ENCODE peak calls at places on chromosome 12, in nine cellular contexts. J is lung; F is dorsolateral prefrontal cortex; Q is CD8-positive, alpha-beta T cell; N is fibroblast of mammary gland; K is IMR-90; X is lower leg skin; Y is stomach; R is NB4. H is an unnamed sample.

GRCh38 chr12:66708704-66709443 is 30.0 kb upstream of the GRIP1 start:
- DNase-seq in J (no peak), F (no peak), Q (no peak), N (peak; percentile 8), K (peak; percentile 5), X (no peak), Y (no peak), R (peak; percentile 35), H (no peak)

GRCh38 chr12:10503460-10503859 is 2.2 kb upstream of the EIF2S3B start:
- DNase-seq in J (no peak), F (no peak), Q (no peak), N (no peak), K (no peak), X (no peak), Y (no peak), R (no peak), H (no peak)

GRCh38 chr12:119693511-119693910 is 25.6 kb downstream of the PRKAB1 start:
- DNase-seq in J (no peak), F (no peak), Q (no peak), N (peak; percentile 27), K (no peak), X (no peak), Y (no peak), R (no peak), H (peak; percentile 15)

GRCh38 chr12:115810166-115810565 is 467.3 kb downstream of the MED13L start:
- DNase-seq in J (no peak), F (no peak), Q (no peak), N (peak; percentile 8), K (no peak), X (no peak), Y (no peak), R (no peak), H (no peak)

GRCh38 chr12:89544730-89545184 is 18.9 kb upstream of the POC1B start:
- DNase-seq in J (peak; percentile 49), F (peak; percentile 80), Q (no peak), N (peak; percentile 36), K (no peak), X (no peak), Y (peak; percentile 77), R (no peak), H (peak; percentile 29)

GRCh38 chr12:26121841-26122680 is 2.8 kb downstream of the BHLHE41 start:
- DNase-seq in J (no peak), F (no peak), Q (peak; percentile 22), N (peak; percentile 15), K (peak; percentile 34), X (no peak), Y (no peak), R (peak; percentile 92), H (peak; percentile 68)

GRCh38 chr12:2161478-2161877 is 108.7 kb downstream of the CACNA1C start:
- DNase-seq in J (no peak), F (peak; percentile 28), Q (no peak), N (peak; percentile 84), K (no peak), X (peak; percentile 70), Y (peak; percentile 46), R (no peak), H (peak; percentile 92)

GRCh38 chr12:3529281-3529680 is 38.3 kb downstream of the PRMT8 start:
- DNase-seq in J (no peak), F (no peak), Q (no peak), N (no peak), K (no peak), X (no peak), Y (no peak), R (no peak), H (no peak)

GRCh38 chr12:80183939-80184338 is 84.6 kb downstream of the OTOGL start:
- DNase-seq in J (no peak), F (no peak), Q (no peak), N (no peak), K (peak; percentile 22), X (no peak), Y (no peak), R (no peak), H (no peak)

GRCh38 chr12:6699989-6700645 is 498 bp downstream of the PIANP start:
- DNase-seq in J (no peak), F (peak; percentile 47), Q (no peak), N (no peak), K (no peak), X (no peak), Y (no peak), R (no peak), H (no peak)

GRCh38 chr12:56084958-56085543 is 5.1 kb downstream of the ERBB3 start:
- DNase-seq in J (no peak), F (no peak), Q (no peak), N (peak; percentile 21), K (no peak), X (no peak), Y (peak; percentile 46), R (peak; percentile 73), H (no peak)

GRCh38 chr12:114013601-114014345 is 47.6 kb upstream of the RBM19 start:
- DNase-seq in J (no peak), F (no peak), Q (no peak), N (peak; percentile 73), K (peak; percentile 37), X (no peak), Y (no peak), R (peak; percentile 59), H (no peak)

GRCh38 chr12:58346032-58346632 is 404.8 kb downstream of the ATP23 start:
- DNase-seq in J (no peak), F (no peak), Q (no peak), N (peak; percentile 64), K (peak; percentile 62), X (no peak), Y (no peak), R (peak; percentile 43), H (no peak)

GRCh38 chr12:2581293-2582045 is 213.3 kb upstream of the FKBP4 start:
- DNase-seq in J (no peak), F (no peak), Q (no peak), N (no peak), K (no peak), X (no peak), Y (no peak), R (no peak), H (no peak)

GRCh38 chr12:63045020-63045860 is 105.8 kb downstream of the AVPR1A start:
- DNase-seq in J (no peak), F (no peak), Q (no peak), N (peak; percentile 1), K (peak; percentile 56), X (no peak), Y (no peak), R (no peak), H (no peak)

DNA sequence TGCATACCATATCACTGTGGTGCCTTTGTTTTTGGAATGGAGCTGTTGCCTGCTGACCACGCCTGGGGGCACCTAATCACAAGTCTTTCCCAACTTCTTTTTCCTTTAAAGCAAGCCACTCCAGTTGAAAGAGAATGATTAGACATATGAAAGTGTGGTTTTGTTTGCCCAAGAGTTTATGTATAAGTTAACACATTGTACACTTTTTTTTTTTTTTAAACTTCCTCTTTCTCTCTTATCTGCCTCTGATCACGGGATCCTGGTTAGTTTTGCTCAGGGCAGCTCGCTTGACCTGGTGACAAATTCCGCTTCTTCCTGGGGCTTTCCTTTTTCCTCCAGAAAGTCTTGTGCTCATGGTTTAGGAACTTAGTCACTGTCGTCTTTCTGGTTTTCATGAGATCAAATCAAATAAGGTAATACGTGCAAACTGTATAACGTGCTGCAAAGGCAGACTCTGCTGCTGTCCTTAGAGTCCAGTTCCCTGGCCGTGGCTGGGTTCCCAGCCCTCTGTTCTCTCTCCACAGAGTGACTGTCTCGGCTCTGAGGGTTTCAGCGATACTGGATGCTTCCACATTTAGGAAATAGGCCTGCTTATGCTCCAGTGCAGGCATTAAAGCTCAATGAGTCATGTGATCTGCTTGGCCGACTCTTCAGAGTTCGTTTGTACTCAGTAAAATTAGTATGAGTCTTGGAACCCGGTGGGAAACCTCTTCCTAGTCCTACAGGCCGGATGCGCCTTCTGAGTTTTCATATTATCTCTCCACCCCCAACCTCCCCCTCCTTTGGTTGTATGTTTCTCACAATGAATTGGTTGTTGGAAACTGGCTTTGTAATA is 15.2 kb downstream of the RASSF3 start:
- DNase-seq in J (peak; percentile 61), F (no peak), Q (peak; percentile 27), N (peak; percentile 89), K (peak; percentile 94), X (peak; percentile 43), Y (peak; percentile 47), R (peak; percentile 94), H (peak; percentile 79)
- H3K4me3 ChIP-seq in J (no peak overlapping the region), F (peak overlapping the region; percentile 40), Q (peak overlapping the region; percentile 19), N (peak overlapping the region; percentile 25), K (peak overlapping the region; percentile 27), X (no peak overlapping the region), Y (peak overlapping the region; percentile 18), R (peak overlapping the region; percentile 55), H (peak overlapping the region; percentile 34)

DNA sequence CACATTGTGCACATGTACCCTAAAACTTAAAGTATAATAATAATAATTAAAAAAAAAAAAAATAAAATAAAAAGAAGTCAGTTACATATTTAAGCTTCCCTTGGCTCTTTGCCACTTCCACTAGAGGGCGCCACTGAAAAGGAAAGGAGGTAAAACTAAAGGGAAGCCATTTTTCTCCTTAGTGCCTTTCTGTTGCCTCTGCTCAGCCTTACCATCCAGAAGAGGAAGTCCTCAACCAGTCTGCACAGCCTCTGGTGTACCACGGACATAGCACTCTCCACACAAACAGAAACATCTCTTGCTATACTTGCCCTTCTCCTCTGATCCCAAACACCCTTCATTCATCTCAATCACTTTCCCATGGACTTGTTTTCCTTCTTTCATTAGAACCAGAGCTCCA is 169.0 kb upstream of the EEA1 start:
- DNase-seq in J (peak; percentile 77), F (no peak), Q (peak; percentile 69), N (peak; percentile 57), K (peak; percentile 35), X (peak; percentile 55), Y (peak; percentile 72), R (peak; percentile 96), H (peak; percentile 71)
- TF ChIP-seq CTCF in J (no peak), F (peak; percentile 30), Q (peak; percentile 65), N (peak; percentile 49), K (peak; percentile 42), X (no peak), Y (no peak), R (peak; percentile 72), H (peak; percentile 20)

GRCh38 chr12:112096070-112096469 is 12.5 kb downstream of the NAA25 start:
- DNase-seq in J (no peak), F (no peak), Q (no peak), N (no peak), K (no peak), X (no peak), Y (no peak), R (peak; percentile 35), H (no peak)
- H3K4me3 ChIP-seq in J (no peak overlapping the region), F (no peak overlapping the region), Q (no peak overlapping the region), N (no peak overlapping the region), K (no peak overlapping the region), X (no peak overlapping the region), Y (no peak overlapping the region), R (no peak overlapping the region), H (no peak overlapping the region)

DNA sequence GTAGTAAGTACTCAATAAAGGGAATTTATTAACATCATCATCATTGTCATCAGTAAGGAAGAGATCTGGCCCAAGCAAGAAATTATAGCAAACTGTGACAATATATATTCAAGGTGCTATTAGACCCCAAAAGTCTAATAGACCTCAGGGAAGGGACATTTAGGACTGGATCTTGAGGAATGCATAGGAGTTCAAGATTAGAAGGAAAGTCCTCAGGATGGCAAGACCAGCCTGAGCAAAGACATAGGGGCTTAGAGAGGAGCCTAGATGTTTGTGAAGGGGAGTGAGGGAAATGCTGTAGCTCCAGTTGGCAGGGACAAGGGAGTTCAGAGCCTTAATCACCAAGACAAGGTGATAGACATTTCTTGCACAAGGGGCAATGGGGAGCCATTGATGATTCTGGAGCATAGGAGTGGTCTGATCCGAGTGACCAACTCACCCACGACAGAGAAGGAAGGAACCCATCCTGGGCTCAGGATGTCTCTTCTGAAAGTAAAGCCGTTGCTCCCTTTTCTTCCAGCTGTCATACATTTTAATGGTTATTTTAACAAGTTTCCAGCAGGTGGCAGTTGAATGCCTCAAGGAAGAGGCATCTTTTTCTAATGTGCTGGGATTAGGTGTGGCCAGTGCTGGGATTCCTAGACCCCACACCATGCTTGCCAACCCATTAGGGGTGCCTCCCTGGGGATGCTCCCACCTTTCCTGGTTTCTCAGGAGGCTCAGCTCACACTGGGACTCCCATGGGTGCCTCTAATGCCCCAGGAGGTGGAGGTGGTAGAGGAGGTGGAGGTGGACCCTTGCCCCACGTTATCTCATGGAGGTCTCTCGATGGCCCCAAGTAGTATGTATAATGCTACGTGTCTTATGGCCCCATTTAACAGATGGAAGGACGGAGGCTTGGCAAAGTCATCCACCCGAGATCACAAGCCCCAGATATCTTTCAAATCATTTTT is 37.8 kb downstream of the PHETA1 start:
- DNase-seq in J (no peak), F (no peak), Q (no peak), N (peak; percentile 46), K (peak; percentile 24), X (no peak), Y (no peak), R (peak; percentile 73), H (no peak)
- TF ChIP-seq CTCF in J (no peak), F (peak; percentile 20), Q (peak; percentile 45), N (peak; percentile 35), K (peak; percentile 37), X (no peak), Y (no peak), R (peak; percentile 53), H (peak; percentile 15)